ENCODE peak calls at places on chromosomes 2 and 18, in nine cellular contexts. J, I, F, L, N, O, D, K and H are unnamed samples.

GRCh38 chr2:189411860-189412259 is 29.4 kb upstream of the WDR75 start:
- DNase-seq in J (no peak), N (no peak), O (no peak), D (peak), L (peak), F (no peak), I (no peak), K (no peak), H (peak)

GRCh38 chr18:58670561-58671121 is 624 bp upstream of the MALT1 start:
- DNase-seq in J (no peak), O (no peak), I (no peak), N (no peak), D (no peak), F (no peak), K (peak), L (no peak), H (peak)

GRCh38 chr18:51110073-51110797 is 80.2 kb downstream of the SMAD4 start:
- DNase-seq in L (peak), K (peak), O (peak), D (peak), I (peak), N (peak), F (no peak), J (peak), H (no peak)

GRCh38 chr18:22613058-22613690 is 195.5 kb upstream of the CTAGE1 start:
- DNase-seq in J (no peak), D (no peak), O (no peak), K (peak), L (no peak), F (no peak), N (no peak), I (no peak), H (no peak)

GRCh38 chr2:207766697-207767460 is 2.8 kb downstream of the FZD5 start:
- DNase-seq in L (no peak), K (peak), I (peak), J (no peak), N (peak), D (no peak), F (no peak), O (peak), H (no peak)

GRCh38 chr2:234949762-234950434 is 1.9 kb upstream of the SH3BP4 start:
- DNase-seq in K (no peak), N (no peak), O (no peak), I (no peak), L (peak), J (no peak), F (peak), D (peak), H (peak)

GRCh38 chr2:66497706-66498596 is 63.0 kb downstream of the MEIS1 start:
- DNase-seq in N (no peak), I (no peak), O (no peak), J (no peak), F (no peak), K (no peak), L (no peak), D (no peak), H (no peak)

GRCh38 chr2:38260469-38260868 is 116.6 kb downstream of the ATL2 start:
- DNase-seq in L (no peak), K (no peak), N (no peak), J (no peak), I (no peak), D (no peak), F (no peak), O (no peak), H (no peak)

GRCh38 chr2:201882353-201883095 is 76.2 kb downstream of the CDK15 start:
- DNase-seq in N (peak), D (peak), O (no peak), K (no peak), J (no peak), F (no peak), L (no peak), I (peak), H (no peak)

GRCh38 chr2:183093857-183094657 is 15.5 kb downstream of the DUSP19 start:
- DNase-seq in J (no peak), I (no peak), N (no peak), F (no peak), K (no peak), O (no peak), D (peak), L (peak), H (peak)

GRCh38 chr18:712401-713134 is at the start of gene ENOSF1:
- DNase-seq in J (peak), L (peak), O (peak), D (peak), F (no peak), K (peak), I (peak), N (peak), H (peak)

GRCh38 chr2:100682536-100682935 is 119.7 kb downstream of the PDCL3 start:
- DNase-seq in L (no peak), N (no peak), O (no peak), I (no peak), K (no peak), F (no peak), J (no peak), D (no peak), H (no peak)

GRCh38 chr2:239886781-239887180 is 138.4 kb downstream of the NDUFA10 start:
- DNase-seq in K (no peak), J (no peak), O (no peak), I (no peak), F (no peak), D (no peak), N (no peak), L (no peak), H (no peak)

GRCh38 chr2:239887604-239888003 is 137.5 kb downstream of the NDUFA10 start:
- DNase-seq in J (no peak), F (no peak), N (no peak), O (no peak), I (no peak), K (no peak), D (no peak), L (no peak), H (peak)

GRCh38 chr2:239891692-239892091 is 133.4 kb downstream of the NDUFA10 start:
- DNase-seq in F (no peak), K (no peak), O (no peak), I (no peak), J (no peak), N (no peak), L (no peak), D (no peak), H (no peak)

GRCh38 chr2:239890347-239890746 is 134.8 kb downstream of the NDUFA10 start:
- DNase-seq in K (no peak), F (no peak), J (no peak), N (peak), D (no peak), I (no peak), L (no peak), O (no peak), H (no peak)

DNA sequence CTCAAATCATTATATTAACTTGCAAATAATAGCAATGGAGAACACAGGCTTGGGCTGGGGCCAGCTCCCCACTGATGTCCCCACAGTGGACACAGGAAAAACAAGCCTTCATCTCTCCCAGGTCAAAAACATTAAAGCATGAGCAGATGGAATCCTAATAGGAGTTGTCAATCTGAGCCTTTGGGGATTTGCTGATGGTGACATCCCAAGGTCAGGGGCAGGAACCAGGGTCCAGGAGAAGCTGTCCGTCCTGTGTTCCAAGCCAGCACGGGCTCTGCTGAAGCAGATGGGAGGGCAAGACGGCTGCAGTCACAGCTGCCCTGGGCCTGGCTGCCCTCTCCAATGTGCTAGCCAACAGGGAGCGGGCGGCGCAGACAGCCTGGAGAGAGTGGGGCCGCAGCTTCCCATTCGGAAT is 135.5 kb downstream of the NDUFA10 start:
- DNase-seq in J (no peak), F (no peak), N (no peak), L (no peak), O (no peak), K (no peak), I (peak), D (no peak), H (no peak)
- TF ChIP-seq CTCF in J (no peak), F (no peak), N (no peak), L (no peak), O (no peak), K (no peak), I (no peak), D (no peak), H (no peak)

GRCh38 chr2:240742602-240743095 is 51.0 kb downstream of the AQP12A start:
- DNase-seq in I (no peak), J (no peak), O (no peak), F (no peak), N (no peak), K (no peak), D (no peak), L (no peak), H (no peak)
- TF ChIP-seq CTCF in I (no peak), J (no peak), O (no peak), F (no peak), N (peak), K (no peak), D (no peak), L (no peak), H (no peak)

GRCh38 chr2:113890253-113891235 is 655 bp downstream of the ACTR3 start:
- DNase-seq in D (peak), N (peak), J (peak), L (peak), O (peak), K (peak), F (peak), I (peak), H (peak)
- TF ChIP-seq CTCF in D (peak), N (peak), J (no peak), L (no peak), O (no peak), K (no peak), F (peak), I (no peak), H (peak)

GRCh38 chr2:147456729-147457128 is 388.1 kb upstream of the ACVR2A start:
- DNase-seq in J (no peak), K (no peak), D (no peak), O (no peak), I (no peak), F (no peak), L (no peak), N (no peak), H (no peak)

GRCh38 chr2:147449323-147450080 is 395.3 kb upstream of the ACVR2A start:
- DNase-seq in D (no peak), F (no peak), I (no peak), L (no peak), N (peak), J (no peak), O (no peak), K (no peak), H (no peak)

GRCh38 chr2:147451131-147451530 is 393.7 kb upstream of the ACVR2A start:
- DNase-seq in N (no peak), F (no peak), K (no peak), I (no peak), D (no peak), J (no peak), O (no peak), L (no peak), H (no peak)

GRCh38 chr2:147450661-147451060 is 394.2 kb upstream of the ACVR2A start:
- DNase-seq in I (no peak), D (no peak), J (no peak), N (no peak), K (no peak), F (no peak), O (no peak), L (no peak), H (no peak)

GRCh38 chr2:147451902-147452515 is 392.8 kb upstream of the ACVR2A start:
- DNase-seq in L (no peak), O (no peak), I (no peak), K (no peak), J (no peak), N (no peak), F (no peak), D (no peak), H (peak)
- TF ChIP-seq CTCF in L (no peak), O (no peak), I (no peak), K (no peak), J (no peak), N (peak), F (no peak), D (no peak), H (no peak)

GRCh38 chr2:30705711-30706533 is 101.3 kb downstream of the CAPN13 start:
- DNase-seq in N (no peak), K (no peak), J (no peak), L (no peak), I (no peak), O (no peak), F (no peak), D (no peak), H (no peak)

GRCh38 chr2:30706534-30707303 is 100.5 kb downstream of the CAPN13 start:
- DNase-seq in J (peak), K (peak), D (peak), O (peak), N (peak), F (no peak), I (peak), L (peak), H (peak)

GRCh38 chr2:30709516-30709915 is 97.7 kb downstream of the CAPN13 start:
- DNase-seq in D (no peak), F (no peak), L (no peak), O (peak), J (no peak), I (no peak), N (peak), K (no peak), H (no peak)

GRCh38 chr2:30708491-30709290 is 98.6 kb downstream of the CAPN13 start:
- DNase-seq in O (no peak), D (no peak), F (no peak), L (no peak), N (peak), I (no peak), K (no peak), J (peak), H (no peak)

GRCh38 chr2:30707304-30707903 is 99.8 kb downstream of the CAPN13 start:
- DNase-seq in L (no peak), K (no peak), I (no peak), F (no peak), D (no peak), N (no peak), J (no peak), O (no peak), H (no peak)
- TF ChIP-seq CTCF in L (no peak), K (peak), I (no peak), F (no peak), D (peak), N (no peak), J (no peak), O (no peak), H (no peak)

GRCh38 chr2:74887961-74888670 is 54.2 kb downstream of the HK2 start:
- DNase-seq in D (peak), L (peak), K (no peak), J (no peak), N (no peak), O (no peak), I (no peak), F (no peak), H (peak)
- TF ChIP-seq CTCF in D (peak), L (no peak), K (no peak), J (no peak), N (no peak), O (no peak), I (no peak), F (no peak), H (no peak)

GRCh38 chr18:32297851-32298250 is 108.0 kb downstream of the MEP1B start:
- DNase-seq in L (no peak), J (no peak), N (no peak), F (no peak), K (no peak), I (no peak), O (no peak), D (no peak), H (no peak)

GRCh38 chr18:32296851-32297250 is 107.0 kb downstream of the MEP1B start:
- DNase-seq in F (no peak), K (no peak), N (no peak), O (no peak), I (no peak), L (no peak), J (no peak), D (no peak), H (no peak)

GRCh38 chr18:32289480-32290075 is 99.7 kb downstream of the MEP1B start:
- DNase-seq in N (peak), D (peak), I (no peak), F (no peak), L (peak), O (no peak), J (peak), K (peak), H (peak)

GRCh38 chr18:32295604-32296003 is 105.8 kb downstream of the MEP1B start:
- DNase-seq in F (no peak), O (no peak), L (no peak), D (no peak), N (no peak), K (no peak), J (no peak), I (no peak), H (no peak)

GRCh38 chr18:32293107-32293506 is 103.3 kb downstream of the MEP1B start:
- DNase-seq in N (no peak), K (no peak), L (no peak), F (no peak), I (no peak), J (no peak), D (no peak), O (no peak), H (no peak)
- TF ChIP-seq CTCF in N (no peak), K (no peak), L (no peak), F (no peak), I (no peak), J (no peak), D (no peak), O (no peak), H (no peak)

GRCh38 chr2:152743004-152743403 is 24.6 kb downstream of the ARL6IP6 start:
- DNase-seq in L (peak), F (no peak), O (no peak), N (no peak), K (no peak), D (no peak), I (no peak), J (peak), H (peak)
- TF ChIP-seq CTCF in L (peak), F (peak), O (no peak), N (peak), K (peak), D (peak), I (no peak), J (peak), H (peak)

GRCh38 chr2:204064119-204064518 is 127.6 kb downstream of the ICOS start:
- DNase-seq in D (no peak), J (no peak), L (no peak), O (no peak), K (no peak), I (no peak), F (no peak), N (no peak), H (no peak)
- TF ChIP-seq CTCF in D (no peak), J (no peak), L (no peak), O (no peak), K (no peak), I (no peak), F (no peak), N (no peak), H (no peak)

DNA sequence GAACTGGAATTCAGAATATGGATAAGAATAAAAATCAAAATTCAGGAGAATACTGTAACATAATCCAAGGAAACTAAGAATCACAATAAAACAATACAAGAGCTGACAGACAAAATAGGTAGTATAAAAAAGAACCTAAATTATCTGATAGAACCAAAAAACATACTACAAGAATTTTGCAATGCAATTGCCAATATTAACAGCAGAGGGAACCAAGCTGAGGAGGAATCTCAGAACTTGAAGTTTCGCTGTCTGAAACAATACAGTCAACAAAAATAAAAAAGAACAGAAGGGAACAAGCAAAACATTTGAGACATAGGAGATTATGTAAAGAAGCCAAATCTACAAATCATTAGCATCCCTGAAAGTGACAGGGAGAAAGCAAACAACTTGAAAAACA is 84.1 kb upstream of the GALNT13 start:
- DNase-seq in J (no peak), L (no peak), N (no peak), F (no peak), I (no peak), O (no peak), D (no peak), K (no peak), H (no peak)
- TF ChIP-seq CTCF in J (peak), L (no peak), N (peak), F (no peak), I (no peak), O (no peak), D (no peak), K (no peak), H (no peak)